ENCODE peak calls at places on chromosome 7, in seven cellular contexts. E, Y, K, L, R, S and T are unnamed samples. For H3K27me3, the result is how much of the 10 kb centered on the place peaks cover.

GRCh38 chr7:76037310-76037709 is 10.5 kb downstream of the STYXL1 start:
- DNase-seq in E (no peak), Y (no peak), K (peak), L (no peak), R (no peak), S (peak), T (no peak)

GRCh38 chr7:157010588-157011332 is at the start of gene MNX1:
- DNase-seq in E (no peak), Y (no peak), K (peak), L (peak), R (no peak), S (no peak), T (peak)

GRCh38 chr7:29898301-29898700 is 91.3 kb downstream of the SCRN1 start:
- DNase-seq in E (no peak), Y (no peak), K (no peak), L (no peak), R (no peak), S (no peak), T (no peak)

GRCh38 chr7:79050592-79050991 is 402.9 kb downstream of the MAGI2 start:
- DNase-seq in E (no peak), Y (no peak), K (no peak), L (no peak), R (no peak), S (no peak), T (no peak)

GRCh38 chr7:93053946-93054943 is 63.5 kb downstream of the SAMD9 start:
- DNase-seq in E (no peak), Y (no peak), K (no peak), L (no peak), R (no peak), S (no peak), T (no peak)

GRCh38 chr7:63789378-63790176 is 209.1 kb upstream of the ZNF722 start:
- DNase-seq in E (no peak), Y (no peak), K (peak), L (no peak), R (no peak), S (no peak), T (no peak)

GRCh38 chr7:91632234-91632947 is 248.1 kb downstream of the MTERF1 start:
- DNase-seq in E (no peak), Y (no peak), K (no peak), L (no peak), R (no peak), S (no peak), T (no peak)

GRCh38 chr7:47039089-47039648 is 542.7 kb downstream of the TNS3 start:
- DNase-seq in E (no peak), Y (no peak), K (no peak), L (no peak), R (no peak), S (no peak), T (no peak)

GRCh38 chr7:105413887-105414437 is 25.2 kb upstream of the SRPK2 start:
- DNase-seq in E (no peak), Y (no peak), K (no peak), L (no peak), R (no peak), S (no peak), T (no peak)

GRCh38 chr7:104207348-104207730 is 474 bp downstream of the ORC5 start:
- DNase-seq in E (no peak), Y (no peak), K (no peak), L (no peak), R (no peak), S (no peak), T (no peak)

GRCh38 chr7:118195837-118196474 is 12.0 kb downstream of the LSM8 start:
- DNase-seq in E (no peak), Y (no peak), K (no peak), L (peak), R (no peak), S (peak), T (peak)

GRCh38 chr7:140059288-140060242 is 3.2 kb downstream of the PARP12 start:
- DNase-seq in E (no peak), Y (no peak), K (peak), L (no peak), R (peak), S (peak), T (peak)

GRCh38 chr7:107353701-107354100 is 116.2 kb upstream of the GPR22 start:
- DNase-seq in E (no peak), Y (no peak), K (no peak), L (no peak), R (no peak), S (no peak), T (no peak)

GRCh38 chr7:2928613-2929311 is 84.7 kb upstream of the GNA12 start:
- DNase-seq in E (no peak), Y (no peak), K (no peak), L (no peak), R (no peak), S (no peak), T (no peak)

GRCh38 chr7:20653636-20654035 is 38.2 kb downstream of the ABCB5 start:
- DNase-seq in E (no peak), Y (no peak), K (no peak), L (no peak), R (no peak), S (no peak), T (no peak)

GRCh38 chr7:116546916-116547315 is 22.1 kb downstream of the CAV1 start:
- DNase-seq in E (no peak), Y (no peak), K (no peak), L (no peak), R (no peak), S (no peak), T (no peak)

GRCh38 chr7:141590666-141591065 is 39.5 kb downstream of the AGK start:
- DNase-seq in E (no peak), Y (no peak), K (no peak), L (no peak), R (no peak), S (no peak), T (no peak)

GRCh38 chr7:158943713-158944112 is 87.4 kb downstream of the DYNC2I1 start:
- DNase-seq in E (no peak), Y (no peak), K (no peak), L (no peak), R (no peak), S (no peak), T (no peak)

GRCh38 chr7:28088032-28088431 is 92.6 kb downstream of the JAZF1 start:
- DNase-seq in E (no peak), Y (no peak), K (no peak), L (no peak), R (no peak), S (no peak), T (no peak)

GRCh38 chr7:108296911-108297310 is 159.3 kb downstream of the NRCAM start:
- DNase-seq in E (no peak), Y (no peak), K (no peak), L (no peak), R (no peak), S (no peak), T (no peak)

GRCh38 chr7:7349156-7349555 is 166.8 kb downstream of the C1GALT1 start:
- DNase-seq in E (no peak), Y (no peak), K (no peak), L (no peak), R (no peak), S (no peak), T (no peak)

GRCh38 chr7:116969371-116969902 is 16.1 kb downstream of the ST7 start:
- DNase-seq in E (no peak), Y (no peak), K (no peak), L (no peak), R (no peak), S (no peak), T (no peak)

GRCh38 chr7:20466425-20467125 is 135.9 kb downstream of the ITGB8 start:
- DNase-seq in E (no peak), Y (no peak), K (no peak), L (no peak), R (no peak), S (no peak), T (no peak)

GRCh38 chr7:130993671-130994365 is 259.8 kb upstream of the KLF14 start:
- DNase-seq in E (no peak), Y (no peak), K (no peak), L (no peak), R (no peak), S (no peak), T (no peak)
- H3K27ac ChIP-seq in E (peak), Y (no peak), K (peak), L (no peak), R (peak), S (peak), T (peak)

DNA sequence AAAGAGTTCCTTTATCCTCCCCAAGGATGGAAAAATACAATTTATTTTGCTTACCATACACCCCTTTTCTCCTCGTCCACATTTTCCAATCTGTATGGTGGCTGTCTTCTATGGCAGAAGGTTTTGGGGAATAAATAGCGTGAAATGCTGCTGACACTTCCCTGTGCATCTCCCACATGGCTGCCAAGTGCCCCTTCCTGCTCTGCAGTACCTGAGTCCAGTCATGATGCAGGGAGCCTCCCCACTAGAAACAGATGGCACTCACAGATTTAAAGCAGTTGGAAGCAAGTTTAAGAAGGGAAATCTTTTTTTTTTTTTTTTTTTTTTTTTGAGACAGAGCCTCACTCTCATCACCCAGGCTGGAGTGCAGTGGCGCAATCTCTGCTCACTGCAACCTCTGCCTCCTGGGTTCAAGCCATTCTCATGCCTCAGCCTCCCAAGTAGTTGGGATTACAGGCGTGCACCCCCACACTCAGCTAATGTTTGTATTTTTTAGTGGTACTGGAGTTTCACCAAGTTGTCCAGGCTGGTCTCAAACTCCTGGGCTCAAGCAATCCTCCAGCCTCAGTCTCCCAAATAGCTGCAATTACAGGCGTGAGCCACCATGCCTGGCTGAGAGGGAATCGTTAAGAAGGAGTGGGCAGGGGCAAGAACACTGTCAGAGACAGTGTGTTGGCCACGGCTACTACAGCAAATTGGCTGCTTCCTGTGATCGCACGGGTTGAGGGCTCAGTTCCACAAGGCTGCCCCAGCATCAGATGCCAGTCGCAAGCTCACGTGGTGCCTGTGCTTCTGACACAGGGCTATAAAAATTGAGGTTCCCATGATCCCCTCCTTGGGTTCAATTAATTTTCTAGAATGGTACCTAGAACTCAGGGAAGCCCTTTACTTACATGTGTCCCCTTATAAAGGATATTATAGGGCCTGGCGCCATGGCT is 5.3 kb upstream of the PILRA start:
- DNase-seq in E (no peak), Y (no peak), K (no peak), L (no peak), R (no peak), S (no peak), T (no peak)
- TF ChIP-seq CTCF in E (no peak), Y (no peak), K (no peak), L (no peak), R (no peak), S (no peak), T (no peak)

DNA sequence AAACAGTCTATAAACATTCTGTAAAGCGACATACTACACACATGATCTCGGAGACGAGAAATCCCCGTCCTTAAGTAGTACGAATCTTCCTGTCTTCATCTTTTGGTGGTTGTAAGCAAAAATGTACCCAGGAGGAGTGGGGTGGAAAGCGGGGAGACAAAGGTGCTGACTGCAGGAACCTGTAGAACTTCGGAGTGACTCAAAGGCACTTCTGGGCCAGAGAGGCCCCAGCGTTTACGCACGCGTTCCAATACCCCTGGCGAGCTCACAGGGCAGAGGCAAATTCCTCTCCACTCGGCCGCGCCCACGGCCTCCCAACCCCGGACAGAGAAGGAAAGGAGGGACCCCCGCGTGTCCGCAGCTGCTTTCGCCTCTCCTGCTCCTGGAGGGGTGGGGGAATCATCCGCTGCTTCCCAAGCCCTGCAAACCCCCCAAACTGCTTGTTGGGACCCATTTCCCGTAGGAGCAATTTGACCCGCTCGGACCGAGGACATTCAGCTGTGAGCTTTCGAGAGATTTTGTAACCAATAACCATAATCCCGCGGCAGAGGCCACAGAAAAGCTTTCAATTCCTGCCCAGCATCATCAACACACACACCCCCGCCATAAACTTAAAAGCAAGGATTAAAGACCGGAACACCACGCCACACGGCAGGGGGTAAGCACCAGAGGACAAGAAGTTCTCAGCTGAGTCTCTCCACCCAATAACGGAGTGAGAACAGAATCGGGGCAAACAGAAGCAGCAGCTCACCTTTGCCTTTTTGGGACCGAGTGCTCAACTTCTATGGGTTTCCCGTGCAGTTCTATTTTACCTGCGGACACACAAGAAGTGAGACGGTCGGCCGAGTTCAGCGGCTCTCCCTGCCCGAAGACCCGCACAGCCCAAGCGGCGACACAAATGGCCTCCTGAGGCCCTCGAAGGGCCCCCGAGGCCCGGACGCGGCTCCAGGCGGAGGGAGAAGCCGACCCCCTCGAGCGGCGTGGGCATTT is 2.3 kb downstream of the IGF2BP3 start:
- DNase-seq in E (no peak), Y (no peak), K (no peak), L (peak), R (no peak), S (no peak), T (no peak)
- H3K27me3 ChIP-seq in E (under half), Y (half or more), K (under half), L (under half), R (half or more), S (under half), T (half or more)

DNA sequence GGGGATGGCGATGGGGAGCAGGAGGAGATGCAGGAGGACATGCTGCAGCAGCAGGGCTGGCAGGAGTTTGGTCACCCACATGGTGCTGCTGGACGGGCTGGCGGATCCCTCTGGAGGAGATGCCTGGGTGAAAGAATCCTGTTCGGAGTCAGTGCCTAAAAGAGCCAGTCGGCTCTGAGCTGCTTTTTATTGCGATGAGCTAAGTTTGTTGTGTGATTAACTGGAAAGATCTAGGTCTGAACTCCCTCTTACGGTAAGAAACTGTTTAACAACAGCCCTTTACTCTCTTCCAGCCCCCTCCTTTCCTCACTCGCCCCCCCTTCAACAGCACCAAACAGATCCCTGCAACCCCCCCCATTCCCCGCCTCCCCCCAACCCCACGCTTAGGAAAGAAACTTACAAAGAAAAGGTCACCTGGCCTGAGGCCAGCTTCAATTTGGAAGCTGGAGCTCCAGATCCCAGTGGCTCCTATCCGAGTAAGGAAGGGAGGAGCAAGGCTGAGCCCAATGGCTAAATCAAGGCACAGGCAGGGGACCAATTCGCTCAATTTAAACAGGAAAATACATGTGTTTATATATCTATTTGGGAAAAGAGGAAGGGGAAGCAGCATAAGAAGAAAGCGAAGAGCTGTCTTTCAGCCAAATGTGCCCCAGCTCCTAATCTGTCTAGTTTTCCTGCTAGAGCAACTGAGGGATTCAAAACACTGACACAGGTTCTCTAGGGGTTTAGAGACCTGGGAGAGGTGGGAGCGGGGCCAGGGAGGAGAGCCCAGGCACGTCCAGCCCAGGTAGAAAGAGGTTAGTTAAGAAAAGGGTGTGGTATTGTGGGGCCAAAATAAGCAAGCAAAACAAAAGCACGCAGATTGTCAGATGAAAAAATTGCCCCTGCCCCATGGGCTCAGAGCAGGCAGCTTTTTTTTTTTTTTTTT is at the start of gene HGF:
- DNase-seq in E (peak), Y (no peak), K (peak), L (no peak), R (peak), S (peak), T (no peak)
- H3K27ac ChIP-seq in E (peak), Y (no peak), K (no peak), L (no peak), R (peak), S (no peak), T (no peak)

DNA sequence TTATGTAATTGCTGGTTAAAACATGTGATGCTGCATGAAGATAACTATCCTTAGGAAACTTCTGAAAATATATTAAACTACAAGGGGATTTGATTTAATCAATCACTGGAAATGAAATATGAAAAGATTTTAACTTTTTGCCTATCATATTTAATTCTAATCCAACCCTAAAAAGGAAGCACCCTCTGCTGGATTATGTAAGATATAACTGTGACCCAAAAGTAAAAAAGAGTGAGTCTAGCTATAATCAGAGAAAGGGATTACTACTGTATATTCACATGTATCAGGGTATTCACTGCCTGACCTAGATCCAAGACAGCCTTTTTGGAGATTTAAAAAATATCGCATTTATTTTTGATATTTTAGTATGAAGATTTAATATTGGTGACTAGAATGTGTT is 295.5 kb downstream of the MDFIC start:
- DNase-seq in E (no peak), Y (no peak), K (no peak), L (no peak), R (no peak), S (no peak), T (no peak)
- TF ChIP-seq CTCF in E (peak), Y (peak), K (peak), L (no peak), R (peak), S (no peak), T (peak)